ENCODE peak calls at places on chromosomes 13 and 19, in four cellular contexts. O is mammary epithelial cell, T is GM23248, J is fibroblast of lung. G is an unnamed sample.

GRCh38 chr19:46862504-46862835 is 1.7 kb downstream of the ARHGAP35 start:
- DNase-seq in O (no peak), T (peak; percentile 64), J (no peak), G (no peak)

GRCh38 chr13:42754801-42755513 is 26.4 kb upstream of the FAM216B start:
- DNase-seq in O (no peak), T (no peak), J (no peak), G (no peak)

GRCh38 chr13:104900186-104900817 is 1635.2 kb downstream of the EFNB2 start:
- DNase-seq in O (no peak), T (no peak), J (peak; percentile 6), G (no peak)

GRCh38 chr13:93862259-93862658 is 617.2 kb downstream of the DCT start:
- DNase-seq in O (no peak), T (peak; percentile 60), J (no peak), G (no peak)

GRCh38 chr13:84571264-84571663 is 689.0 kb upstream of the SLITRK1 start:
- DNase-seq in O (no peak), T (no peak), J (no peak), G (no peak)

GRCh38 chr13:110915874-110916670 is 1.2 kb upstream of the ANKRD10 start:
- DNase-seq in O (peak; percentile 64), T (peak; percentile 90), J (peak; percentile 69), G (peak; percentile 31)

GRCh38 chr13:51064753-51065152 is 46.3 kb downstream of the C13orf42 start:
- DNase-seq in O (no peak), T (no peak), J (no peak), G (no peak)

GRCh38 chr19:17323973-17324327 is 10.7 kb downstream of the ANO8 start:
- DNase-seq in O (no peak), T (no peak), J (no peak), G (no peak)

GRCh38 chr19:2290441-2291184 is 8.6 kb upstream of the PEAK3 start:
- DNase-seq in O (peak; percentile 35), T (peak; percentile 25), J (no peak), G (no peak)

GRCh38 chr19:41325947-41326706 is 16.2 kb downstream of the CCDC97 start:
- DNase-seq in O (no peak), T (peak; percentile 81), J (peak; percentile 40), G (peak; percentile 42)

GRCh38 chr19:33681081-33681680 is 59.4 kb downstream of the CHST8 start:
- DNase-seq in O (no peak), T (no peak), J (no peak), G (no peak)

GRCh38 chr13:110872768-110873638 is 41.9 kb downstream of the ANKRD10 start:
- DNase-seq in O (no peak), T (no peak), J (no peak), G (no peak)

GRCh38 chr19:35966771-35967170 is 28.2 kb upstream of the SDHAF1 start:
- DNase-seq in O (no peak), T (no peak), J (no peak), G (no peak)

GRCh38 chr19:35533822-35534521 is 716 bp downstream of the GAPDHS start:
- DNase-seq in O (no peak), T (peak; percentile 48), J (peak; percentile 46), G (no peak)

GRCh38 chr13:66322193-66322592 is 907.9 kb downstream of the PCDH9 start:
- DNase-seq in O (no peak), T (no peak), J (no peak), G (no peak)

GRCh38 chr13:101139076-101139475 is 277.2 kb downstream of the NALCN start:
- DNase-seq in O (no peak), T (peak; percentile 47), J (no peak), G (no peak)

GRCh38 chr13:30422056-30422914 is at the start of gene UBE2L5:
- DNase-seq in O (peak; percentile 73), T (peak; percentile 88), J (peak; percentile 78), G (peak; percentile 62)

GRCh38 chr19:2261438-2262172 is 5.4 kb upstream of the JSRP1 start:
- DNase-seq in O (no peak), T (peak; percentile 39), J (no peak), G (peak; percentile 37)

GRCh38 chr19:33391631-33392249 is 18.2 kb downstream of the CEBPG start:
- DNase-seq in O (no peak), T (no peak), J (no peak), G (no peak)

GRCh38 chr19:16381756-16382401 is 57.3 kb downstream of the KLF2 start:
- DNase-seq in O (no peak), T (peak; percentile 97), J (peak; percentile 57), G (no peak)

GRCh38 chr19:9869008-9869617 is 34.0 kb downstream of the PIN1 start:
- DNase-seq in O (no peak), T (no peak), J (no peak), G (no peak)

GRCh38 chr19:35455616-35456201 is 7.7 kb downstream of the FFAR2 start:
- DNase-seq in O (no peak), T (no peak), J (no peak), G (no peak)

GRCh38 chr19:47028372-47028672 is 8.7 kb downstream of the NPAS1 start:
- DNase-seq in O (no peak), T (no peak), J (no peak), G (no peak)

GRCh38 chr13:101618440-101619187 is 166.1 kb downstream of the ITGBL1 start:
- DNase-seq in O (no peak), T (no peak), J (no peak), G (no peak)

GRCh38 chr19:46297700-46298476 is 1.0 kb downstream of the HIF3A start:
- DNase-seq in O (no peak), T (no peak), J (peak; percentile 92), G (no peak)

GRCh38 chr19:36460046-36460445 is 29.3 kb downstream of the ZNF566 start:
- DNase-seq in O (no peak), T (peak; percentile 47), J (no peak), G (no peak)

GRCh38 chr13:40181203-40181845 is 485.1 kb downstream of the FOXO1 start:
- DNase-seq in O (peak; percentile 50), T (peak; percentile 61), J (peak; percentile 87), G (peak; percentile 44)

GRCh38 chr13:33069365-33069764 is 53.1 kb downstream of the KL start:
- DNase-seq in O (no peak), T (no peak), J (peak; percentile 28), G (peak; percentile 26)

GRCh38 chr13:90416519-90416918 is 931.0 kb upstream of the MIR17HG start:
- DNase-seq in O (peak; percentile 24), T (peak; percentile 74), J (peak; percentile 5), G (peak; percentile 6)

GRCh38 chr13:29292045-29292444 is 303.4 kb downstream of the SLC7A1 start:
- DNase-seq in O (no peak), T (no peak), J (no peak), G (no peak)

GRCh38 chr13:95455782-95456181 is 96.7 kb upstream of the CLDN10 start:
- DNase-seq in O (no peak), T (no peak), J (no peak), G (no peak)

GRCh38 chr19:44856438-44857083 is 10.5 kb downstream of the NECTIN2 start:
- DNase-seq in O (no peak), T (no peak), J (no peak), G (no peak)

DNA sequence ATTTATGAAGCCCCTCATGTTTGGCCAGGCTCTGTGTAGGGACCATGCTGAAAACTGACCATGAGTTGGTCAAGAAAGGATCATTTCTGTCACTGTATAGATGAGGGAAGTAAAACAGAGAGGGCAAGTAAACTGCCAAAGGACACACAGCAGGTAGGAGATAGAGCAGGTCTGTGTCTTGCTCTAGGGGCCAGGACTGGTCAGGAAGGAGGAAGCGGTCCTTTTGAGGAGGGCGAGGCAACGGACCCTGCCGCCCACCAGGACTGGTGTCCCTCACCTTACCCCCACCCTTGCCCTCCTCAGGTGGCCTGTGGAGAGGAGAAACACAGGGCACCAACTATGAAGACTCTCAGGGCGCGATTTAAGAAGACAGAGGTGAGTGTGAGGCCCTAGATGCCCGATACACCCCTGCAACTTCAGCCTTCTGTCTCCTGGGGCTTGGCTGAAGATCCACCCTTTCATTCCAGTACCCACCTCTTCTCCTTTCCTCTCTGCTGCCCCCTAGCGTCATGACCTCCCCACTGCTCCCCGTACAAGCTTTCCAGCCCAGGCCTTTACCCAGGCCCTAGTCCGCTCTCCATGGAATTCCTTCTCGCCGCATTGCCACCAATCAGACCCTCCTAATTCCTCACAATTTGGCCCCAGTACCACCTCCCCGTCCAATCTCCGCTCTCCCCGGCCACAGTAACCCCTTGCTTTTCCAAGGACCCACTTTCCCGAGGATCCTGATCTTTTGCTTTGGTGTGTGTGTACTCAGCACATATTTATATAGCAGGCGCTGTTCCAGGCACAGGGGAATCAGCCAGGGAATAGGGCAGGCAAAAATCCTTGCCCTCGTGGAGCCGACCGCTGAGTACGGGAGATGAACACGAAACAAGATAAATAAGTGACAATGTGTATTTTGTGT is 3.9 kb downstream of the ANKRD24 start:
- DNase-seq in O (peak; percentile 56), T (peak; percentile 70), J (peak; percentile 68), G (peak; percentile 78)
- H2AFZ ChIP-seq in O (peak overlapping the region; percentile 50), T (peak overlapping the region; percentile 75), J (peak overlapping the region; percentile 25), G (peak overlapping the region; percentile 78)

DNA sequence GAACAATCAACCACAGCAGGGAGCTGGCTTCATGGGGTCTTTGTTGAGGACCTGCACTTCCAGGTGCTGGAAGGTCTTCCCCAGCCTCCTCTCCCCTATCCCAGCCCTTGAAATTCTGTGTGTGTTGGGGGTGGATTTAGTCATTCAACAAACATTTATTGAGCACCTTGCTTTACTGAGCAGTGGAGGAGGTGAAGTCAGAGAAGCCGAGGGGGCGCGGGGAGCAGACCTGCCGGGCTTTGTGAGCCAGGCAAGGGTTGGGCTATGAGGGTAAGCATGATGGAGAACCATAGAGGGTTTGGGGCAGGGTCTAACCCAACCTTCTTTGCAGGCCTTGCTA is 3.5 kb upstream of the C19orf85 start:
- DNase-seq in O (no peak), T (no peak), J (no peak), G (no peak)
- H2AFZ ChIP-seq in O (peak overlapping the region; percentile 77), T (peak overlapping the region; percentile 66), J (no peak overlapping the region), G (peak overlapping the region; percentile 75)

DNA sequence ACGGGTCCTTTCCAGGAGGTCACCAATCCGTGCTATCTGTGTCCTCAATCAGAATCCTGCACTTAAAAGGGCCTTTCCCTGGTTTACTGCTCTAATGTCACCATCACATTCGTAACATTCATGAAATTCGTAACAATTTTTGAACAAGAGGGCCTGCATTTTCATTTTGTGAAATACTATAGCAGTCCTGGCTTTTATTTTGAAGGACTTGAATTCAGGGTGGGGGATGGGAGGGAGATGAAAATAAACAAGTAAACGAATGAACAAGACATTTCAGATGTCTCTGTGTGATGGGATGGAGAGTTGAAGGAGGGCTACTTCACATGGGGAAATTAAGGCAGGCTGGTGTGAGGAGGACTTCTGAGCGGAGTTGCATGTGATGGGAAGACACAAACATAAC is 281.0 kb downstream of the TSHZ3 start:
- DNase-seq in O (no peak), T (no peak), J (no peak), G (no peak)
- H2AFZ ChIP-seq in O (no peak overlapping the region), T (no peak overlapping the region), J (no peak overlapping the region), G (no peak overlapping the region)

GRCh38 chr19:23762548-23762883 is 3.8 kb upstream of the ZNF681 start:
- DNase-seq in O (no peak), T (no peak), J (no peak), G (no peak)
- H2AFZ ChIP-seq in O (peak overlapping the region; percentile 73), T (peak overlapping the region; percentile 95), J (peak overlapping the region; percentile 88), G (peak overlapping the region; percentile 90)

GRCh38 chr19:43739419-43739818 is 15.3 kb downstream of the SMG9 start:
- DNase-seq in O (no peak), T (no peak), J (no peak), G (no peak)
- H2AFZ ChIP-seq in O (no peak overlapping the region), T (no peak overlapping the region), J (no peak overlapping the region), G (peak overlapping the region; percentile 35)

GRCh38 chr13:106087201-106087600 is 448.3 kb downstream of the EFNB2 start:
- DNase-seq in O (no peak), T (no peak), J (no peak), G (no peak)

GRCh38 chr13:106089251-106089940 is 446.1 kb downstream of the EFNB2 start:
- DNase-seq in O (no peak), T (no peak), J (no peak), G (no peak)

GRCh38 chr13:106083620-106084350 is 451.7 kb downstream of the EFNB2 start:
- DNase-seq in O (peak; percentile 71), T (peak; percentile 58), J (peak; percentile 59), G (peak; percentile 72)

GRCh38 chr13:106088094-106088493 is 447.4 kb downstream of the EFNB2 start:
- DNase-seq in O (no peak), T (no peak), J (no peak), G (no peak)
- H2AFZ ChIP-seq in O (no peak overlapping the region), T (no peak overlapping the region), J (no peak overlapping the region), G (no peak overlapping the region)